ENCODE peak calls at places on chromosome 18, in four cellular contexts. One of them, this sample, is unnamed. For H3K9me3, the result is how much of the 10 kb centered on the place peaks cover.

GRCh38 chr18:40676676-40677075 is 1278.4 kb upstream of the PIK3C3 start:
- DNase-seq in mucosa of descending colon: no peak
- DNase-seq in heart right ventricle: no peak
- DNase-seq in suprapubic skin: no peak
- DNase-seq in this sample: no peak

GRCh38 chr18:59699750-59700534 is 2.7 kb upstream of the CCBE1 start:
- DNase-seq in heart right ventricle: no peak
- DNase-seq in suprapubic skin: no peak
- DNase-seq in mucosa of descending colon: no peak
- DNase-seq in this sample: no peak

GRCh38 chr18:37661061-37661460 is 95.5 kb upstream of the CELF4 start:
- DNase-seq in mucosa of descending colon: no peak
- DNase-seq in heart right ventricle: no peak
- DNase-seq in suprapubic skin: no peak
- DNase-seq in this sample: no peak

GRCh38 chr18:49486617-49486958 is 446 bp downstream of the C18orf32 start:
- DNase-seq in mucosa of descending colon: no peak
- DNase-seq in heart right ventricle: no peak
- DNase-seq in suprapubic skin: no peak
- DNase-seq in this sample: no peak

GRCh38 chr18:57209697-57210096 is 62.8 kb downstream of the BOD1L2 start:
- DNase-seq in mucosa of descending colon: no peak
- DNase-seq in suprapubic skin: no peak
- DNase-seq in heart right ventricle: no peak
- DNase-seq in this sample: no peak

GRCh38 chr18:51537487-51537886 is 340.0 kb upstream of the MEX3C start:
- DNase-seq in suprapubic skin: no peak
- DNase-seq in mucosa of descending colon: no peak
- DNase-seq in heart right ventricle: peak
- DNase-seq in this sample: no peak

GRCh38 chr18:73244411-73244810 is 376.6 kb upstream of the NETO1 start:
- DNase-seq in heart right ventricle: no peak
- DNase-seq in mucosa of descending colon: no peak
- DNase-seq in suprapubic skin: no peak
- DNase-seq in this sample: no peak

GRCh38 chr18:80148316-80149199 is 39.5 kb downstream of the ADNP2 start:
- DNase-seq in heart right ventricle: no peak
- DNase-seq in mucosa of descending colon: no peak
- DNase-seq in suprapubic skin: no peak
- DNase-seq in this sample: no peak

GRCh38 chr18:66616523-66616983 is 12.7 kb upstream of the CDH19 start:
- DNase-seq in mucosa of descending colon: no peak
- DNase-seq in suprapubic skin: no peak
- DNase-seq in heart right ventricle: no peak
- DNase-seq in this sample: no peak

GRCh38 chr18:49055787-49056186 is 105.0 kb upstream of the SMAD7 start:
- DNase-seq in suprapubic skin: peak
- DNase-seq in mucosa of descending colon: peak
- DNase-seq in heart right ventricle: peak
- DNase-seq in this sample: no peak

GRCh38 chr18:57430166-57430958 is 4.8 kb upstream of the ONECUT2 start:
- DNase-seq in mucosa of descending colon: no peak
- DNase-seq in heart right ventricle: no peak
- DNase-seq in suprapubic skin: no peak
- DNase-seq in this sample: no peak

GRCh38 chr18:55586841-55587240 is 1.2 kb downstream of the TCF4 start:
- DNase-seq in suprapubic skin: no peak
- DNase-seq in mucosa of descending colon: no peak
- DNase-seq in heart right ventricle: no peak
- DNase-seq in this sample: no peak

GRCh38 chr18:65415167-65415566 is 335.6 kb upstream of the CDH7 start:
- DNase-seq in heart right ventricle: no peak
- DNase-seq in suprapubic skin: no peak
- DNase-seq in mucosa of descending colon: no peak
- DNase-seq in this sample: no peak

GRCh38 chr18:58878640-58879039 is 14.0 kb downstream of the ZNF532 start:
- DNase-seq in mucosa of descending colon: no peak
- DNase-seq in heart right ventricle: no peak
- DNase-seq in suprapubic skin: no peak
- DNase-seq in this sample: no peak

GRCh38 chr18:59268722-59269562 is 4.3 kb downstream of the RAX start:
- DNase-seq in heart right ventricle: peak
- DNase-seq in suprapubic skin: no peak
- DNase-seq in mucosa of descending colon: peak
- DNase-seq in this sample: no peak

GRCh38 chr18:23929362-23929940 is 85.1 kb upstream of the TTC39C start:
- DNase-seq in suprapubic skin: no peak
- DNase-seq in mucosa of descending colon: no peak
- DNase-seq in heart right ventricle: no peak
- DNase-seq in this sample: no peak

GRCh38 chr18:39558658-39559057 is 1993.1 kb upstream of the CELF4 start:
- DNase-seq in heart right ventricle: no peak
- DNase-seq in suprapubic skin: no peak
- DNase-seq in mucosa of descending colon: no peak
- DNase-seq in this sample: no peak

GRCh38 chr18:44636241-44636640 is 44.4 kb upstream of the SETBP1 start:
- DNase-seq in mucosa of descending colon: no peak
- DNase-seq in suprapubic skin: no peak
- DNase-seq in heart right ventricle: no peak
- DNase-seq in this sample: no peak

GRCh38 chr18:63438181-63438580 is 15.9 kb upstream of the VPS4B start:
- DNase-seq in suprapubic skin: no peak
- DNase-seq in mucosa of descending colon: no peak
- DNase-seq in heart right ventricle: no peak
- DNase-seq in this sample: no peak

GRCh38 chr18:65235966-65236634 is 514.7 kb upstream of the CDH7 start:
- DNase-seq in suprapubic skin: no peak
- DNase-seq in mucosa of descending colon: no peak
- DNase-seq in heart right ventricle: no peak
- DNase-seq in this sample: no peak

GRCh38 chr18:65567372-65567771 is 183.4 kb upstream of the CDH7 start:
- DNase-seq in heart right ventricle: no peak
- DNase-seq in mucosa of descending colon: no peak
- DNase-seq in suprapubic skin: no peak
- DNase-seq in this sample: no peak

GRCh38 chr18:23668731-23669130 is 6.0 kb upstream of the ANKRD29 start:
- DNase-seq in mucosa of descending colon: peak
- DNase-seq in heart right ventricle: peak
- DNase-seq in suprapubic skin: no peak
- DNase-seq in this sample: no peak

GRCh38 chr18:43277164-43277600 is at the start of gene SYT4:
- DNase-seq in suprapubic skin: no peak
- DNase-seq in mucosa of descending colon: no peak
- DNase-seq in heart right ventricle: peak
- DNase-seq in this sample: no peak

GRCh38 chr18:23154823-23155517 is 19.7 kb downstream of the CABLES1 start:
- DNase-seq in mucosa of descending colon: no peak
- DNase-seq in heart right ventricle: no peak
- DNase-seq in suprapubic skin: no peak
- DNase-seq in this sample: no peak

GRCh38 chr18:10298346-10298745 is 156.1 kb upstream of the APCDD1 start:
- DNase-seq in mucosa of descending colon: no peak
- DNase-seq in heart right ventricle: no peak
- DNase-seq in suprapubic skin: no peak
- DNase-seq in this sample: no peak

GRCh38 chr18:79685971-79686370 is 6.4 kb downstream of the CTDP1 start:
- DNase-seq in mucosa of descending colon: no peak
- DNase-seq in heart right ventricle: no peak
- DNase-seq in suprapubic skin: no peak
- DNase-seq in this sample: no peak

GRCh38 chr18:52190195-52190594 is 149.8 kb upstream of the DCC start:
- DNase-seq in heart right ventricle: no peak
- DNase-seq in suprapubic skin: no peak
- DNase-seq in mucosa of descending colon: no peak
- DNase-seq in this sample: no peak

DNA sequence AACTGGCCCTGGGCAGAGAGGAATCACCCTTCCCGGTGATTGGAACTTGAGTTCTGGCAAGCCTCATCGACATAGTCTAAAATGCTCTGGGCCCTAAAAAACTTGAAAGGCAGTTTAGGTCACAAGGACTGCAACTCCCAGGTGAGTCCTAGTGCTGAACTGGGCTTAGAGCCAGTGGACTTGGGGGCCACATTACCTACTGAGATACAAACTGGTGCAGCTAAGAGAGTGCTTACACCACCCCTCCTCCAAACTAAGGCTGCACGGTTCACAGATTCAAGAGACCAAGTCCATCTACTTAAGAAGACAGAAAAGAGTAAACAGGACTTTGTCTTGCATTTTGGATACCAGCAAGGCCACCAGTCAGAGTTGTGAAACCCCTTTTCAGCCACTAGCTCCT is 25.3 kb downstream of the ZNF519 start:
- DNase-seq in heart right ventricle: no peak
- DNase-seq in mucosa of descending colon: no peak
- DNase-seq in suprapubic skin: no peak
- DNase-seq in this sample: no peak
- H3K9me3 ChIP-seq in heart right ventricle: under half
- H3K9me3 ChIP-seq in mucosa of descending colon: under half
- H3K9me3 ChIP-seq in suprapubic skin: under half
- H3K9me3 ChIP-seq in this sample: under half

GRCh38 chr18:36477776-36478175 is 180.3 kb downstream of the FHOD3 start:
- DNase-seq in mucosa of descending colon: no peak
- DNase-seq in suprapubic skin: no peak
- DNase-seq in heart right ventricle: no peak
- DNase-seq in this sample: no peak

GRCh38 chr18:36476433-36476832 is 178.9 kb downstream of the FHOD3 start:
- DNase-seq in heart right ventricle: no peak
- DNase-seq in suprapubic skin: no peak
- DNase-seq in mucosa of descending colon: no peak
- DNase-seq in this sample: no peak

GRCh38 chr18:36481201-36481657 is 183.7 kb downstream of the FHOD3 start:
- DNase-seq in heart right ventricle: no peak
- DNase-seq in suprapubic skin: no peak
- DNase-seq in mucosa of descending colon: no peak
- DNase-seq in this sample: no peak

GRCh38 chr18:36485772-36486171 is 188.3 kb downstream of the FHOD3 start:
- DNase-seq in heart right ventricle: no peak
- DNase-seq in suprapubic skin: no peak
- DNase-seq in mucosa of descending colon: no peak
- DNase-seq in this sample: no peak

DNA sequence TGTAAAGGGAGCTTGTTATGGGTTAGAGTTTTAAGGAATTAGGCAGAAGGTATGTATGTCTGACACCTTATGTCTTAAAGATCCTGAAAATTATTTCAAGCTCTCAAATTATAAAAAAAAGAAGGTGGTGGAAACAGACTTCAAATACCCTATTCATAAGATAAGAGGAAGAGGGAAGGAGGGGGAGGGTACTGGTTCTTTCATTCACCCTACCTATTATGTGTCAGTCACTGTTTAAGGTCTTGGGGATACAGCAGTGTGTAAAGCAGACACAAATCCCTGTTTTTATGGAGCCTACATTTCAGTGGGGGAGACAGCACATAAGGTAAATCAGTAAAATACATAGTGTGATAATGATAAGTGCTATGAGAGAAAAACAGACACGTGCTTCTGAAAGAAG is 184.4 kb downstream of the FHOD3 start:
- DNase-seq in suprapubic skin: no peak
- DNase-seq in mucosa of descending colon: no peak
- DNase-seq in heart right ventricle: no peak
- DNase-seq in this sample: no peak
- H3K9me3 ChIP-seq in suprapubic skin: under half
- H3K9me3 ChIP-seq in mucosa of descending colon: under half
- H3K9me3 ChIP-seq in heart right ventricle: under half
- H3K9me3 ChIP-seq in this sample: under half

DNA sequence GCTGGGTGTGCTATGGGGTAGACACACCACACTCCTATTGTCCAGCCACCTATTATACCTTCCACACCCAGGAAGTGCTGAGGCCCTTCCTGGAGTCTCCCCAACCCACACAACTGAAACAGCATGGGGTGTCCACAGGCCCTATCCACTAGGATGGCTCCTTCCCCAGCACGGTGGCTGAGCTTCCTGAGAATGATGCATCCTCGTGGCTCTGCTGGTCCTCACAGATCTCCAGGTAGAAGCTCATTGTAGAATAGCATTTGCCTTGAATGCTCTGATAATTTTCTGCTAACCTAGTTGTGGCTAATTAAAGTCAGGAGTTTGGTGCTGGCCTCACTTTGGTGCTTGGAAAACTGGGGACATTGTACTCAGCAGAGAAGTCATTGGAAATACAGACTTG is 182.6 kb downstream of the ANKRD30B start:
- DNase-seq in suprapubic skin: no peak
- DNase-seq in heart right ventricle: no peak
- DNase-seq in mucosa of descending colon: no peak
- DNase-seq in this sample: no peak
- H3K9me3 ChIP-seq in suprapubic skin: under half
- H3K9me3 ChIP-seq in heart right ventricle: under half
- H3K9me3 ChIP-seq in mucosa of descending colon: under half
- H3K9me3 ChIP-seq in this sample: under half

DNA sequence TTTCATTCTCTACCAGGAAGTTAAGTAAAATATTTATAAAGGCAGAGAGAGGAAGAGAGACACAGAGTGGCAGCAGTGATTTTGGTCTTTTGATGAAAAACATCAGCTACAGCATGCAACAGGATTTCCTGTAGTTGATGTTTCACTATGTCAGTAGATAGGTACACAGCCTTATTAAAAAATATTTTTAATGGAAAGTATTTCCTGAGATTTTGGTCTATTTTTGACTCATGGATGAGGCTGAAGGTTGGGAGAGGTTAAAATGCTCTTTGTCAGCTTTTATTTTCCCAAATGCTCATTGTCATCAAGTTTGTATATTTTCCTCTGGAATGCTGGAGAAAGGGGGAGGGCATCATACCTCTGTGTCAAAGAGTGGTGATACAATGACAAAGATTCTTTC is 1112.5 kb downstream of the CBLN2 start:
- DNase-seq in suprapubic skin: no peak
- DNase-seq in heart right ventricle: no peak
- DNase-seq in mucosa of descending colon: no peak
- DNase-seq in this sample: no peak
- H3K9me3 ChIP-seq in suprapubic skin: under half
- H3K9me3 ChIP-seq in heart right ventricle: under half
- H3K9me3 ChIP-seq in mucosa of descending colon: under half
- H3K9me3 ChIP-seq in this sample: under half

GRCh38 chr18:75588412-75588811 is 160.9 kb upstream of the SMIM21 start:
- DNase-seq in heart right ventricle: no peak
- DNase-seq in mucosa of descending colon: no peak
- DNase-seq in suprapubic skin: no peak
- DNase-seq in this sample: no peak

GRCh38 chr18:75586576-75586975 is 159.1 kb upstream of the SMIM21 start:
- DNase-seq in heart right ventricle: no peak
- DNase-seq in mucosa of descending colon: no peak
- DNase-seq in suprapubic skin: no peak
- DNase-seq in this sample: no peak

DNA sequence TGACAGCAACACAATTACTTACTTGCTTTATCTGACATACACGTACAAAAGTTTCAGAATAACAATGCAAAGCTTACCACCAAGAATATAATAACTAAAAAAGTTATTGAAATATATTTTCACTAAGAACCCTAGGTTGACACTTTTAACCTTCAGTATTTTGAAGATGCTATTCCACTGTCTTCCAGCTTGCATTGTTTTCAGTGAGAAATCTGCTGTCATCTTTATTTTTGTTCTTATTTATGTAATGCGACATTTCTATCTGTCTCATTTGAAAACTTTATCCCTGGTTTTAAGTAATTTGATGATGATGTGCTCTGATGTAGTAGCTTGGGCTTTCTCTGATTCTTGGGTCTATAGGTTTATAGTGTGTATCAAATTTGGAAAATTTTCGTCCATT is 165.0 kb upstream of the SMIM21 start:
- DNase-seq in suprapubic skin: no peak
- DNase-seq in mucosa of descending colon: no peak
- DNase-seq in heart right ventricle: no peak
- DNase-seq in this sample: no peak
- H3K9me3 ChIP-seq in suprapubic skin: under half
- H3K9me3 ChIP-seq in mucosa of descending colon: under half
- H3K9me3 ChIP-seq in heart right ventricle: under half
- H3K9me3 ChIP-seq in this sample: under half

GRCh38 chr18:12061685-12062084 is 32.0 kb upstream of the ANKRD62 start:
- DNase-seq in suprapubic skin: no peak
- DNase-seq in mucosa of descending colon: no peak
- DNase-seq in heart right ventricle: no peak
- DNase-seq in this sample: no peak
- H3K9me3 ChIP-seq in suprapubic skin: under half
- H3K9me3 ChIP-seq in mucosa of descending colon: under half
- H3K9me3 ChIP-seq in heart right ventricle: under half
- H3K9me3 ChIP-seq in this sample: under half

This sample was measured in T-helper 17 cell.